ENCODE peak calls at places on chromosomes 16 and 17, in eight cellular contexts. S is activated naive CD4-positive, alpha-beta T cell treated with anti-CD3 and anti-CD28 coated beads for 36 hours; K is stomach; D is tibial artery; Z is heart left ventricle; T is stimulated activated CD4-positive, alpha-beta T cell treated with anti-CD3 and anti-CD28 coated beads, Interleukin-12 subunit alpha, Interleukin-12 subunit beta, amount 100 ng/mL, for 4 hours; J is cardiac muscle cell; Y is choroid plexus epithelial cell. B is an unnamed sample.

GRCh38 chr17:28154242-28154641 is 111.8 kb downstream of the NLK start:
- DNase-seq in Y (no peak), T (no peak), J (no peak), D (no peak), S (no peak), Z (no peak), K (no peak), B (no peak)

GRCh38 chr16:78705694-78706093 is 606.2 kb downstream of the WWOX start:
- DNase-seq in J (peak), D (no peak), Y (peak), S (no peak), Z (no peak), K (no peak), T (no peak), B (no peak)

GRCh38 chr16:46649571-46649970 is 28.4 kb upstream of the SHCBP1 start:
- DNase-seq in T (no peak), K (no peak), S (no peak), Y (no peak), J (no peak), D (peak), Z (peak), B (no peak)

GRCh38 chr17:6040473-6040872 is 29.7 kb upstream of the WSCD1 start:
- DNase-seq in K (no peak), T (no peak), Z (no peak), D (peak), S (no peak), Y (peak), J (peak), B (no peak)

GRCh38 chr17:66726846-66727245 is 108.1 kb upstream of the CACNG5 start:
- DNase-seq in D (no peak), Y (no peak), J (no peak), S (no peak), Z (no peak), K (no peak), T (no peak), B (no peak)

GRCh38 chr17:75308732-75309629 is 19.7 kb upstream of the SLC25A19 start:
- DNase-seq in Y (no peak), D (no peak), S (no peak), T (no peak), J (no peak), K (peak), Z (no peak), B (no peak)

GRCh38 chr17:55612691-55613141 is 101.5 kb upstream of the SMIM36 start:
- DNase-seq in T (no peak), Z (peak), J (no peak), Y (no peak), K (no peak), D (no peak), S (no peak), B (no peak)

GRCh38 chr17:27526603-27527002 is 70.4 kb downstream of the KSR1 start:
- DNase-seq in S (peak), K (peak), J (no peak), D (no peak), Y (peak), T (peak), Z (peak), B (no peak)

GRCh38 chr17:44159519-44160210 is 10.8 kb upstream of the ASB16 start:
- DNase-seq in Z (no peak), J (peak), Y (peak), S (no peak), T (no peak), D (no peak), K (no peak), B (no peak)

GRCh38 chr16:11824362-11824761 is 27.0 kb downstream of the RSL1D1 start:
- DNase-seq in J (no peak), K (peak), Y (no peak), T (no peak), Z (peak), D (peak), S (no peak), B (no peak)

GRCh38 chr16:31438414-31438813 is 4.2 kb downstream of the ZNF843 start:
- DNase-seq in Z (no peak), D (no peak), T (no peak), Y (no peak), S (no peak), K (no peak), J (peak), B (no peak)

GRCh38 chr17:6496116-6496481 is 51.8 kb downstream of the PIMREG start:
- DNase-seq in Y (no peak), K (no peak), J (peak), S (peak), D (peak), T (no peak), Z (no peak), B (no peak)

B was measured in neural crest cell.